ENCODE peak calls at places on chromosomes 4 and X, in seven cellular contexts. One of them, this sample, is unnamed. For H3K9me3, the result is how much of the 10 kb centered on the place peaks cover.

GRCh38 chr4:77453911-77454310 is 151.7 kb upstream of the CXCL13 start:
- DNase-seq in thyroid gland: no peak
- DNase-seq in stomach: no peak
- DNase-seq in lung: no peak
- DNase-seq in sigmoid colon: no peak
- DNase-seq in CD8-positive, alpha-beta T cell: no peak
- DNase-seq in left ventricle myocardium inferior: no peak
- DNase-seq in this sample: no peak

GRCh38 chr4:81426770-81427604 is 44.7 kb downstream of the RASGEF1B start:
- DNase-seq in thyroid gland: no peak
- DNase-seq in stomach: no peak
- DNase-seq in lung: no peak
- DNase-seq in sigmoid colon: no peak
- DNase-seq in CD8-positive, alpha-beta T cell: no peak
- DNase-seq in left ventricle myocardium inferior: no peak
- DNase-seq in this sample: no peak

GRCh38 chr4:139622856-139623255 is 42.8 kb upstream of the MGST2 start:
- DNase-seq in thyroid gland: no peak
- DNase-seq in stomach: no peak
- DNase-seq in lung: no peak
- DNase-seq in sigmoid colon: no peak
- DNase-seq in CD8-positive, alpha-beta T cell: no peak
- DNase-seq in left ventricle myocardium inferior: no peak
- DNase-seq in this sample: no peak

GRCh38 chrX:28586291-28586690 is 955 bp upstream of the IL1RAPL1 start:
- DNase-seq in thyroid gland: no peak
- DNase-seq in stomach: no peak
- DNase-seq in lung: no peak
- DNase-seq in sigmoid colon: peak
- DNase-seq in CD8-positive, alpha-beta T cell: no peak
- DNase-seq in left ventricle myocardium inferior: peak
- DNase-seq in this sample: no peak

GRCh38 chr4:120544838-120545237 is 377.7 kb downstream of the PRDM5 start:
- DNase-seq in thyroid gland: no peak
- DNase-seq in stomach: no peak
- DNase-seq in lung: no peak
- DNase-seq in sigmoid colon: no peak
- DNase-seq in CD8-positive, alpha-beta T cell: no peak
- DNase-seq in left ventricle myocardium inferior: no peak
- DNase-seq in this sample: no peak

GRCh38 chrX:9746148-9746880 is 19.3 kb downstream of the GPR143 start:
- DNase-seq in thyroid gland: no peak
- DNase-seq in stomach: no peak
- DNase-seq in lung: no peak
- DNase-seq in sigmoid colon: no peak
- DNase-seq in CD8-positive, alpha-beta T cell: no peak
- DNase-seq in left ventricle myocardium inferior: no peak
- DNase-seq in this sample: no peak

GRCh38 chr4:100935090-100935489 is 412.2 kb downstream of the PPP3CA start:
- DNase-seq in thyroid gland: no peak
- DNase-seq in stomach: no peak
- DNase-seq in lung: no peak
- DNase-seq in sigmoid colon: no peak
- DNase-seq in CD8-positive, alpha-beta T cell: no peak
- DNase-seq in left ventricle myocardium inferior: no peak
- DNase-seq in this sample: no peak

GRCh38 chr4:177128306-177128705 is 181.4 kb upstream of the NEIL3 start:
- DNase-seq in thyroid gland: no peak
- DNase-seq in stomach: no peak
- DNase-seq in lung: no peak
- DNase-seq in sigmoid colon: no peak
- DNase-seq in CD8-positive, alpha-beta T cell: no peak
- DNase-seq in left ventricle myocardium inferior: no peak
- DNase-seq in this sample: no peak

GRCh38 chrX:19799319-19800182 is 87.8 kb downstream of the SH3KBP1 start:
- DNase-seq in thyroid gland: peak
- DNase-seq in stomach: no peak
- DNase-seq in lung: no peak
- DNase-seq in sigmoid colon: no peak
- DNase-seq in CD8-positive, alpha-beta T cell: peak
- DNase-seq in left ventricle myocardium inferior: no peak
- DNase-seq in this sample: peak

GRCh38 chr4:126541820-126542219 is 1090.9 kb upstream of the INTU start:
- DNase-seq in thyroid gland: no peak
- DNase-seq in stomach: no peak
- DNase-seq in lung: no peak
- DNase-seq in sigmoid colon: no peak
- DNase-seq in CD8-positive, alpha-beta T cell: no peak
- DNase-seq in left ventricle myocardium inferior: no peak
- DNase-seq in this sample: no peak

GRCh38 chr4:94532016-94532789 is 80.5 kb downstream of the PDLIM5 start:
- DNase-seq in thyroid gland: no peak
- DNase-seq in stomach: no peak
- DNase-seq in lung: no peak
- DNase-seq in sigmoid colon: no peak
- DNase-seq in CD8-positive, alpha-beta T cell: no peak
- DNase-seq in left ventricle myocardium inferior: no peak
- DNase-seq in this sample: no peak

GRCh38 chrX:154046262-154046771 is 26.6 kb upstream of the IRAK1 start:
- DNase-seq in thyroid gland: peak
- DNase-seq in stomach: no peak
- DNase-seq in lung: no peak
- DNase-seq in sigmoid colon: peak
- DNase-seq in CD8-positive, alpha-beta T cell: no peak
- DNase-seq in left ventricle myocardium inferior: peak
- DNase-seq in this sample: no peak

GRCh38 chr4:108166441-108167315 is 2.1 kb downstream of the LEF1 start:
- DNase-seq in thyroid gland: peak
- DNase-seq in stomach: peak
- DNase-seq in lung: no peak
- DNase-seq in sigmoid colon: no peak
- DNase-seq in CD8-positive, alpha-beta T cell: peak
- DNase-seq in left ventricle myocardium inferior: no peak
- DNase-seq in this sample: peak

GRCh38 chrX:23127586-23127985 is 127.8 kb downstream of the DDX53 start:
- DNase-seq in thyroid gland: no peak
- DNase-seq in stomach: no peak
- DNase-seq in lung: no peak
- DNase-seq in sigmoid colon: no peak
- DNase-seq in CD8-positive, alpha-beta T cell: no peak
- DNase-seq in left ventricle myocardium inferior: no peak
- DNase-seq in this sample: no peak

GRCh38 chr4:85431881-85432280 is 43.1 kb upstream of the ARHGAP24 start:
- DNase-seq in thyroid gland: no peak
- DNase-seq in stomach: no peak
- DNase-seq in lung: no peak
- DNase-seq in sigmoid colon: no peak
- DNase-seq in CD8-positive, alpha-beta T cell: no peak
- DNase-seq in left ventricle myocardium inferior: no peak
- DNase-seq in this sample: no peak

GRCh38 chr4:185224597-185224996 is 15.2 kb downstream of the SNX25 start:
- DNase-seq in thyroid gland: no peak
- DNase-seq in stomach: no peak
- DNase-seq in lung: no peak
- DNase-seq in sigmoid colon: no peak
- DNase-seq in CD8-positive, alpha-beta T cell: no peak
- DNase-seq in left ventricle myocardium inferior: no peak
- DNase-seq in this sample: no peak

DNA sequence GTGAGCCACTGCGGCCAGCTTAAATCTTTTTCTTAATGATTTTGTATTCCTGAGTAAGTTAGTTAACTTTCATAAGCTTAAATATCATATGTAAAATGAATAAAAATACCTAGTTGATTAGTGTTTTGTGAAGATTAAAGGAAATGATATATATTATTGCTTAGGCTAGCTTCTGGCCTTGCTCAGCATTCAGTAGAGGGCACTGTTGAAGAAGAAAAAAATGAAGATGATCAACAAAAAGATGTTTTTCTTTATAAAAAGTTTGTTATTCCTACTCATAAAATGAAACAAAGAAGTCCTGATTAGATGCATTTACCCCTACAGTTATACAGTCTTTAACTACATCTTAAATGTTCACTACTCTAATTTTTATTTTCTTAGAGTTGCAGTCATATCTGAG is 797.7 kb downstream of the RAPGEF2 start:
- DNase-seq in thyroid gland: no peak
- DNase-seq in stomach: no peak
- DNase-seq in lung: no peak
- DNase-seq in sigmoid colon: no peak
- DNase-seq in CD8-positive, alpha-beta T cell: no peak
- DNase-seq in left ventricle myocardium inferior: no peak
- DNase-seq in this sample: no peak
- TF ChIP-seq CTCF in thyroid gland: no peak
- TF ChIP-seq CTCF in stomach: no peak
- TF ChIP-seq CTCF in lung: no peak
- TF ChIP-seq CTCF in sigmoid colon: no peak
- TF ChIP-seq CTCF in CD8-positive, alpha-beta T cell: no peak
- TF ChIP-seq CTCF in left ventricle myocardium inferior: no peak
- TF ChIP-seq CTCF in this sample: no peak

GRCh38 chrX:109635151-109635550 is 10.2 kb upstream of the KCNE5 start:
- DNase-seq in thyroid gland: no peak
- DNase-seq in stomach: no peak
- DNase-seq in lung: no peak
- DNase-seq in sigmoid colon: no peak
- DNase-seq in CD8-positive, alpha-beta T cell: no peak
- DNase-seq in left ventricle myocardium inferior: no peak
- DNase-seq in this sample: no peak

GRCh38 chrX:109629310-109629709 is 4.3 kb upstream of the KCNE5 start:
- DNase-seq in thyroid gland: no peak
- DNase-seq in stomach: no peak
- DNase-seq in lung: no peak
- DNase-seq in sigmoid colon: no peak
- DNase-seq in CD8-positive, alpha-beta T cell: no peak
- DNase-seq in left ventricle myocardium inferior: no peak
- DNase-seq in this sample: no peak

GRCh38 chrX:109638158-109638557 is 13.2 kb upstream of the KCNE5 start:
- DNase-seq in thyroid gland: no peak
- DNase-seq in stomach: no peak
- DNase-seq in lung: no peak
- DNase-seq in sigmoid colon: no peak
- DNase-seq in CD8-positive, alpha-beta T cell: no peak
- DNase-seq in left ventricle myocardium inferior: no peak
- DNase-seq in this sample: no peak

GRCh38 chrX:109632906-109633504 is 8.0 kb upstream of the KCNE5 start:
- DNase-seq in thyroid gland: no peak
- DNase-seq in stomach: no peak
- DNase-seq in lung: no peak
- DNase-seq in sigmoid colon: no peak
- DNase-seq in CD8-positive, alpha-beta T cell: no peak
- DNase-seq in left ventricle myocardium inferior: no peak
- DNase-seq in this sample: no peak
- H3K9me3 ChIP-seq in thyroid gland: under half
- H3K9me3 ChIP-seq in stomach: under half
- H3K9me3 ChIP-seq in lung: under half
- H3K9me3 ChIP-seq in sigmoid colon: under half
- H3K9me3 ChIP-seq in CD8-positive, alpha-beta T cell: under half
- H3K9me3 ChIP-seq in left ventricle myocardium inferior: under half
- H3K9me3 ChIP-seq in this sample: under half

DNA sequence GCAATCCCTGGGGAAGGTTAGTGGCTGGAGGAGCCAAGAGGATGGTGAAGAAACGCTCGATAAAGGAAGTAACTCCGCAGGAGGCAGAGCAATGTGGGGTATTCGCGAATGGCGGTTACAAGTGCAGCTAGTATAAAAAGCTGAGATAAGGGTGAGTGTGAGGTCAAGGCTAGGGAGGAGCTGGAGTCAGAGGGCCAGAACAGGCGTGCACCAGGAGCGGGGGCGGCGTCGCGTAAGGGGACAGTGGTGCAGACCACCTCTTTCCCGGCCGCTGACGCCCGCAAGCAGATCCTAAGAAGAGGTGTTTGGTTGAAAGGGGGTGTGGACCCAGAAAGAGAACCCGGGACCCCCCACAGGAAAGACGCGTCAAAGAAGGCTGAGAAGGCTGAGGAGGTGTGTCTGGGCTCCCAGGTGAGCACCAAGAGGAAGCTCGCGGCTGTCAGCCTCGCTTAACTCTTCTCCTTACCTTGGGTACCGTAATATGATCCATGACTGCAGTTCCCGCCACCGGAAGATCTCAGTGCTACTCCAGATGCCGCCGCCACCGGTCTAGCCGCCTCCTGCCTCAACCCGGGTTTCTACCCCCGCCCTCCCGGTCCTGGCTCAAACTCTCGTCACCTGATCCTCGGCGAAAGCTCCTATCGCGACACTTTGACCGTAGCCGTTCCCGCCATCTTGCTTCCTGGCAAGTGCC is at the start of gene MTMR8:
- DNase-seq in thyroid gland: peak
- DNase-seq in stomach: peak
- DNase-seq in lung: peak
- DNase-seq in sigmoid colon: peak
- DNase-seq in CD8-positive, alpha-beta T cell: peak
- DNase-seq in left ventricle myocardium inferior: peak
- DNase-seq in this sample: peak
- H3K27ac ChIP-seq in thyroid gland: no peak
- H3K27ac ChIP-seq in stomach: peak
- H3K27ac ChIP-seq in lung: no peak
- H3K27ac ChIP-seq in sigmoid colon: no peak
- H3K27ac ChIP-seq in CD8-positive, alpha-beta T cell: peak
- H3K27ac ChIP-seq in left ventricle myocardium inferior: no peak
- H3K27ac ChIP-seq in this sample: peak

DNA sequence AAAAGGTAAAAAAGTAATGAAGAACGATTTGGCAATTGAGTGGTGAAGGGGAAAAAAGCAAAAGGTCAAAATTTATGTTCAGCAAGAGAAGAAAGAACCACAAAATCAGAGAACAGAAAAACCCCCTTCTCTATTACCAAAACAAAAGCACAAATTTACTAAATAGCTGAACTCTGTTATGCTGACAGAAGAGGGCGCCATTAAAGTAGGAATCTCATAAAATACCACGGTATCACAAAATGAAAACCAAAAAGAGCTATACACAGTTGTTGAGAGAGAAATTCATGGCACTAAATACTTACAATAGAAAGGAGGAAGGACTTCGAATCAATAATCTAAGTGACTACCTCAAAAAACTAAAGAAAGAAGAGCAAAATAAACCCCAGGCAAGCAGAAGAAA is 69.6 kb upstream of the CXorf66 start:
- DNase-seq in thyroid gland: no peak
- DNase-seq in stomach: no peak
- DNase-seq in lung: no peak
- DNase-seq in sigmoid colon: no peak
- DNase-seq in CD8-positive, alpha-beta T cell: no peak
- DNase-seq in left ventricle myocardium inferior: no peak
- DNase-seq in this sample: no peak
- TF ChIP-seq CTCF in thyroid gland: no peak
- TF ChIP-seq CTCF in stomach: no peak
- TF ChIP-seq CTCF in lung: no peak
- TF ChIP-seq CTCF in sigmoid colon: no peak
- TF ChIP-seq CTCF in CD8-positive, alpha-beta T cell: no peak
- TF ChIP-seq CTCF in left ventricle myocardium inferior: no peak
- TF ChIP-seq CTCF in this sample: no peak

DNA sequence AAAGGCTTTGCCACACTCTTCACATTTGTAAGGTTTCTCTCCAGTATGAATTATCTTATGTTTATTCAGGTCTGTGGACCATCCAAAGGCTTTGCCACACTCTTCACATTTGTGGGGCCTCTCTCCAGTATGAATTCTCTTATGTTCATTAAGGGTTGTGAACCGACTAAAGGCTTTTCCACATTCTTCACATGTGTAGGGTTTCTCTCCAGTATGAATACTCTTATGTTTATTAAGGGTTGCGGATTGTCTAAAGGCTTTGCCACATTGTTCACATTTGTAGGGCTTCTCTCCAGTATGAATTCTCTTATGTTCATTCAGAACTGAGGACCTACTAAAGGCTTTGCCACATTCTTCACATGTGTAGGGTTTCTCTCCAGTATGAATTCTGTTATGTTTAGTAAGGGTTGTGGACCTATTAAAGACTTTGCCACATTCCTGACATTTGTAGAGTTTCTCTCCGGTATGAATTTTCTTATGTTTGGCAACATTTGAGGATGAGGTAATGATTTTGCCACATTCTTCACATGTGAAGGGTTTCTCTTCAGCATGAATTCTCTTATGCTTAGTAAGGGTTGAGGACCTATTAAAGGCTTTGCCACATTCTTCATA is 33.7 kb downstream of the ZNF732 start:
- DNase-seq in thyroid gland: no peak
- DNase-seq in stomach: no peak
- DNase-seq in lung: no peak
- DNase-seq in sigmoid colon: no peak
- DNase-seq in CD8-positive, alpha-beta T cell: no peak
- DNase-seq in left ventricle myocardium inferior: no peak
- DNase-seq in this sample: no peak
- H3K9me3 ChIP-seq in thyroid gland: under half
- H3K9me3 ChIP-seq in stomach: half or more
- H3K9me3 ChIP-seq in lung: under half
- H3K9me3 ChIP-seq in sigmoid colon: under half
- H3K9me3 ChIP-seq in CD8-positive, alpha-beta T cell: under half
- H3K9me3 ChIP-seq in left ventricle myocardium inferior: half or more
- H3K9me3 ChIP-seq in this sample: half or more

This sample was measured in CD4-positive, alpha-beta T cell.